ENCODE peak calls at places on chromosomes 4 and X, in five cellular contexts. N is GM12878, R is stomach, Y is upper lobe of right lung, K is ascending aorta. J is an unnamed sample.
A peak's percentile ranks its signal among the peaks of the same experiment; 100 is the strongest.

GRCh38 chrX:69238153-69238959 is 73.1 kb upstream of the PJA1 start:
- DNase-seq in Y (no peak), K (no peak), R (no peak), N (no peak), J (no peak)

GRCh38 chr4:122604146-122604545 is 16.7 kb downstream of the IL21 start:
- DNase-seq in K (no peak), Y (no peak), R (no peak), N (no peak), J (no peak)

GRCh38 chr4:73021634-73022033 is 47.9 kb downstream of the COX18 start:
- DNase-seq in R (no peak), Y (no peak), K (no peak), N (no peak), J (peak; percentile 26)

GRCh38 chrX:34656467-34656841 is 631 bp downstream of the TMEM47 start:
- DNase-seq in K (no peak), Y (peak; percentile 31), R (no peak), N (no peak), J (no peak)

GRCh38 chr4:25160714-25161598 is 707 bp upstream of the SEPSECS start:
- DNase-seq in Y (no peak), R (no peak), N (no peak), K (no peak), J (no peak)

GRCh38 chrX:16487620-16488380 is 162.2 kb upstream of the S100G start:
- DNase-seq in N (no peak), R (no peak), K (no peak), Y (no peak), J (no peak)

GRCh38 chr4:175776217-175776616 is 35.8 kb downstream of the GPM6A start:
- DNase-seq in Y (no peak), R (no peak), N (no peak), K (no peak), J (no peak)

GRCh38 chr4:118765399-118765798 is 70.5 kb downstream of the SEC24D start:
- DNase-seq in Y (no peak), R (no peak), N (no peak), K (no peak), J (no peak)

GRCh38 chrX:103540145-103540544 is 20.9 kb upstream of the RAB40A start:
- DNase-seq in K (no peak), N (no peak), R (no peak), Y (no peak), J (no peak)

GRCh38 chr4:121484633-121485032 is 103.8 kb upstream of the QRFPR start:
- DNase-seq in R (peak; percentile 45), N (no peak), K (no peak), Y (peak; percentile 64), J (peak; percentile 37)

GRCh38 chr4:31461425-31461824 is 741.3 kb downstream of the PCDH7 start:
- DNase-seq in N (no peak), R (no peak), Y (no peak), K (no peak), J (no peak)

GRCh38 chr4:147772459-147772969 is 40.6 kb downstream of the ARHGAP10 start:
- DNase-seq in R (no peak), Y (no peak), N (no peak), K (no peak), J (no peak)

GRCh38 chrX:7432901-7433300 is 284.9 kb upstream of the PUDP start:
- DNase-seq in K (no peak), Y (no peak), N (no peak), R (no peak), J (no peak)

GRCh38 chrX:3129256-3129655 is 88.0 kb downstream of the ARSF start:
- DNase-seq in K (no peak), R (no peak), Y (no peak), N (no peak), J (no peak)

GRCh38 chr4:140222175-140222574 is 68.2 kb upstream of the MAML3 start:
- DNase-seq in Y (no peak), K (no peak), N (no peak), R (no peak), J (no peak)

GRCh38 chr4:148344382-148344781 is 97.8 kb downstream of the NR3C2 start:
- DNase-seq in N (no peak), K (no peak), R (peak; percentile 80), Y (no peak), J (no peak)

GRCh38 chrX:139008185-139008584 is 296.7 kb upstream of the FGF13 start:
- DNase-seq in N (no peak), R (no peak), K (no peak), Y (no peak), J (no peak)

GRCh38 chrX:102934624-102935023 is 2.4 kb upstream of the RAB40AL start:
- DNase-seq in R (peak; percentile 30), K (no peak), N (no peak), Y (no peak), J (peak; percentile 15)

GRCh38 chr4:73984736-73985527 is 3.1 kb downstream of the PPBP start:
- DNase-seq in Y (no peak), K (no peak), N (no peak), R (no peak), J (no peak)

GRCh38 chr4:4554234-4554633 is 12.4 kb upstream of the STX18 start:
- DNase-seq in Y (no peak), N (no peak), K (no peak), R (no peak), J (no peak)

GRCh38 chr4:114464873-114465272 is 133.7 kb upstream of the UGT8 start:
- DNase-seq in N (no peak), R (no peak), K (no peak), Y (no peak), J (no peak)

GRCh38 chr4:137678796-137679195 is 146.5 kb upstream of the PCDH18 start:
- DNase-seq in N (no peak), K (no peak), Y (no peak), R (no peak), J (no peak)

GRCh38 chr4:99918656-99919055 is 24.4 kb upstream of the LAMTOR3 start:
- DNase-seq in Y (no peak), R (no peak), N (no peak), K (no peak), J (no peak)

DNA sequence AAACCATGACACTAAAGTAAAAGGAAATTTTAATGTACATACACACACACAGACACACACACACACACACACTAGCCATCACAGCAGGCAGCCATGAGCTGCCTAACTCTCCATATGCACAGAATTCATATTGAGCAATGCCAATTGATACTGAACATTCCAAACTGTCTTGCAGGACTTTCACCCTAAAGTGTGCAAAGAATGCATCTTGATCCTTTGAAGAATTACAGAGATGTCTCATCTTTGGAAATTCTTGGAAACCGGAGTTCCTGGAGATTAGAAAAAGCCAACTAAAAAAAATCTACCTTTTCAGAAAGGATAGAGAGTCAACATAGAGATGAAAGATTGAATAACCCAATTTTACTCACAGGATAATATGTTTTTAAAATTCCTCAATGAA is 120.6 kb upstream of the MBNL3 start:
- DNase-seq in R (no peak), Y (no peak), N (no peak), K (no peak), J (no peak)
- H3K4me1 ChIP-seq in R (no peaks in the 10 kb centered on the region), Y (no peaks in the 10 kb centered on the region), N (no peaks in the 10 kb centered on the region), K (no peaks in the 10 kb centered on the region), J (no peaks in the 10 kb centered on the region)

DNA sequence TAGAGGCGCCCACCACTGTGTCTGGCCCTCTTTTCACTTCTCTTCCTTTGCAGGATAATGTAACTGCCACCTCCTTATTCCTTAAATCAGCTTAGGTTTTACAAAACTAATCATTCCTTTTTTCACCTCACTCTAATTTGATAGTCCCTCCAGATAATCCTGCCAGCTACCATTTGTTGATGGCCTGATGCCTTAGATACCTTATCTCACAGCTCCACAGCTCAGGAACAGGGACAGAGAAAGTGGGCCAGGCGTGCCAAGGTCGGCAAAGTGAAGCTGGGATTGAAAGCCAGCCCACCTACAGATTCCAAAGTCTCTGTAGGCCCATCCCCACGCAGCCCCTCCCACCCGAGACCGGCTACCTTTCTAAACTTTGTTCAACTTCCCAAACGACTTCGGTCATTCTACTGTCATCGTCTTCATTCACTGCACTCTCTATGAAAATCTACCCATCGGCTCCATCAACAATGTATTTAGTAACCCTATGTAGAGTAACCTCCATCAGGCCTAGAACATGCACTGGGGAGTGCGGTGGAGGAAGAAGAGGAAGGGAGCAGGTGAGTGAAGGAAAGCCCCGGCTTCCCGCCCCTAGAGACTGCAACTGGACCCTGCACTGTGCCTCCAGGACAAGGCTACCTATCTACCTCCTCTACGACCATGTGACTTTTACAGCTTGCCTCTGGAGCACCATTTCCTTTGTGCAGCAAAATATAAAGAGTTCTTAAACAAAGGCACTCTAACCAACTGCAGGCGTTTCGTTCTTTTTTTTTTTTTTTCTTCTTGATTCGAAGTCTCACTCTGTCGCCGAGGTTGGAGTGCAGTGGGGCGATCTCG is 1.5 kb downstream of the CASP6 start:
- DNase-seq in Y (no peak), K (no peak), N (no peak), R (no peak), J (peak; percentile 27)
- TF ChIP-seq CTCF in Y (no peak), K (no peak), N (no peak), R (no peak), J (no peak)

DNA sequence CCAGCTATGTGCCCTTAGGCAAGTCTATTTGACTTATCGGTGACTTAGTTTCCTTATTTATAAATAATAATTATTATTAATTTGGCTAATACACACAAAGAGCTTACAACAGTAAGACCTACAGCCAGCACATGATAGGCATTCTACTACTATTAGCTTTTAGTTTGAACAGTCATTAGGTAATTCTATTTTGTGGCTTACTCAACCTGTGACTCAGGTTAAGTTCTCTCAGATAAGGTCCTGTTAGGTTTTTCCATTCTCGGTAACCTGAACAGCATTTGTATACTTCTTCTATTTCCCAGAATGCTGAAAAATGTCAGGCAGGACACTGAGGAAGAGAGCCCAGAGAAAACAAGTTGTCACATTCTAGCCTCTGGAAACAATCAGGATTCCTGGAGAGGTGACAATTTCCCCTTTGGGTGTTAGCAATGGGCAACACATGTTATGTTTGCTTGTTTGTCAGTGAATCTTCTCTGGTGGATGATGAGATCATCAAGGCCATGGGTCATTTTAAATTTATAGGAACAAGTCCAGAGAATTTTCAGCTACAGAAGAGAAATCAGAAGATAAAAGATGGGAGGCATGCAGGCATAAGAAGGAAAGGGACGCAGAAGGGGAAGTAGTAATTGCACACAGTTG is 2144.7 kb downstream of the PCDH7 start:
- DNase-seq in K (no peak), R (no peak), N (no peak), Y (no peak), J (no peak)
- H3K4me1 ChIP-seq in K (no peaks in the 10 kb centered on the region), R (no peaks in the 10 kb centered on the region), N (no peaks in the 10 kb centered on the region), Y (no peaks in the 10 kb centered on the region), J (no peaks in the 10 kb centered on the region)

GRCh38 chr4:14596904-14597303 is 405.4 kb upstream of the CPEB2 start:
- DNase-seq in R (no peak), N (no peak), K (no peak), Y (no peak), J (no peak)
- TF ChIP-seq CTCF in R (no peak), N (no peak), K (no peak), Y (no peak), J (no peak)

GRCh38 chrX:29269390-29269789 is 682.1 kb downstream of the IL1RAPL1 start:
- DNase-seq in Y (no peak), N (no peak), R (no peak), K (no peak), J (no peak)

GRCh38 chrX:29275928-29276327 is 688.7 kb downstream of the IL1RAPL1 start:
- DNase-seq in Y (no peak), K (no peak), R (no peak), N (no peak), J (no peak)

GRCh38 chrX:29274517-29274916 is 687.3 kb downstream of the IL1RAPL1 start:
- DNase-seq in N (no peak), Y (no peak), R (no peak), K (no peak), J (no peak)
- H3K4me1 ChIP-seq in N (no peaks in the 10 kb centered on the region), Y (no peaks in the 10 kb centered on the region), R (no peaks in the 10 kb centered on the region), K (no peaks in the 10 kb centered on the region), J (no peaks in the 10 kb centered on the region)